ENCODE peak calls at places on chromosome 16, in ten cellular contexts. D, P, Y, Z, G, T, V, H, N and J are unnamed samples.

GRCh38 chr16:29816694-29817441 is 916 bp downstream of the PAGR1 start:
- DNase-seq in D (peak), P (peak), Y (peak), Z (peak), G (no peak), T (no peak), V (peak), H (peak), N (no peak), J (peak)

GRCh38 chr16:79845006-79845733 is 244.6 kb upstream of the MAF start:
- DNase-seq in D (no peak), P (peak), Y (no peak), Z (no peak), G (no peak), T (no peak), V (no peak), H (no peak), N (no peak), J (no peak)

GRCh38 chr16:56032072-56032471 is 156.9 kb upstream of the CES5A start:
- DNase-seq in D (no peak), P (no peak), Y (no peak), Z (no peak), G (no peak), T (no peak), V (no peak), H (no peak), N (no peak), J (no peak)

GRCh38 chr16:50532576-50532975 is 15.6 kb upstream of the NKD1 start:
- DNase-seq in D (no peak), P (no peak), Y (no peak), Z (no peak), G (peak), T (no peak), V (no peak), H (no peak), N (no peak), J (no peak)

GRCh38 chr16:89096042-89096717 is 2.5 kb downstream of the ACSF3 start:
- DNase-seq in D (no peak), P (peak), Y (no peak), Z (no peak), G (no peak), T (no peak), V (no peak), H (no peak), N (no peak), J (no peak)

GRCh38 chr16:24975428-24975889 is 39.7 kb downstream of the ARHGAP17 start:
- DNase-seq in D (no peak), P (peak), Y (no peak), Z (no peak), G (no peak), T (no peak), V (peak), H (peak), N (no peak), J (peak)

GRCh38 chr16:52191533-52192134 is 355.3 kb downstream of the TOX3 start:
- DNase-seq in D (peak), P (peak), Y (peak), Z (peak), G (peak), T (peak), V (peak), H (peak), N (no peak), J (peak)

GRCh38 chr16:73058616-73059409 is 10.9 kb upstream of the ZFHX3 start:
- DNase-seq in D (peak), P (peak), Y (peak), Z (peak), G (no peak), T (no peak), V (peak), H (peak), N (no peak), J (peak)

GRCh38 chr16:14215941-14216340 is 144.8 kb downstream of the MRTFB start:
- DNase-seq in D (no peak), P (no peak), Y (no peak), Z (no peak), G (no peak), T (no peak), V (no peak), H (no peak), N (no peak), J (no peak)

GRCh38 chr16:85436636-85437160 is 176.4 kb upstream of the GSE1 start:
- DNase-seq in D (no peak), P (no peak), Y (peak), Z (no peak), G (no peak), T (no peak), V (no peak), H (no peak), N (no peak), J (no peak)

GRCh38 chr16:20740007-20740883 is 1.4 kb downstream of the THUMPD1 start:
- DNase-seq in D (no peak), P (peak), Y (no peak), Z (no peak), G (no peak), T (no peak), V (peak), H (peak), N (no peak), J (peak)
- TF ChIP-seq CTCF in D (peak), P (peak), Y (no peak), Z (no peak), G (no peak), T (peak), V (peak), H (peak), N (no peak), J (peak)

DNA sequence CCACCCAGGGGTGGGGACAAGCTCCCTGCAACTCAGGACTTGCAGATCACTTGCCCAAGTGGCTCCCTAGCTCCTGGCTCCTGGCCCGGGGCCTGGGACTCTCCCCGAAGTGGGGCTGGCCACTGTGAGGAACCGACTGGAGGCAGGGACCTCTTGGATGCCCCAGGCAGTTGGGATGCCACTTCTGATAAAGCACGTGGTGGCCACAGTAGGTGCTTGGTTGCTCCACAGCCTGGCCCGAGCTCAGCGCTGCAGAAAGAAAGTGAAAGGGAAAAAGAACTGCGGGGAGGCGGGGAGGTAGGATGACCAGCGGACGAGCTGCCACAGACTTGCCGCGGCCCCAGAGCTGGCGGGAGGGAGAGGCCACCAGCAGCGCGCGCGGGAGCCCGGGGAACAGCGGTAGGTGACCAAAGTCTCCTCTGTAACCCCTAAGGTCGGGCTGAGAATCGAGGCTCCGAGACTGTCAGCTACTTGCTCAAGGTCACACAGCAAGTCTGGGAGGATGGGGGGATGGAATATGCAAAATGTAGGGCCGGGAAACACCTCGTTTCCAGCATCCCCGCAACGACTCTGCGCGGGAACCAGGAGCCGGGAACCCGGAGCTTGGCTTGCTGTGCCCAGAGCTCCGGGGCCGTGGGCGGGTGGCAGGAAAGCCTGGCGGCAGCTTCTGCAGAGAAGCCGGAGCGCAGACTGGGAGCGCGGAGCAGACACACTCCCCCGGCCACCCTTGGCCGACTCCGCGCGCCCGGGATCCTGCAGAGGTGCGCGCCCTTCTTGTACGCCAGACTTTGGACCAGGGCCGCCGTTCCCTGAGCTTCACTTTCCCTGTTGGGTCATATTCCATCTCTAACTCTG is 1.9 kb downstream of the CIITA start:
- DNase-seq in D (no peak), P (peak), Y (peak), Z (peak), G (peak), T (no peak), V (no peak), H (peak), N (no peak), J (no peak)
- H3K4me3 ChIP-seq in D (no peak), P (peak), Y (peak), Z (peak), G (peak), T (peak), V (peak), H (peak), N (peak), J (peak)

DNA sequence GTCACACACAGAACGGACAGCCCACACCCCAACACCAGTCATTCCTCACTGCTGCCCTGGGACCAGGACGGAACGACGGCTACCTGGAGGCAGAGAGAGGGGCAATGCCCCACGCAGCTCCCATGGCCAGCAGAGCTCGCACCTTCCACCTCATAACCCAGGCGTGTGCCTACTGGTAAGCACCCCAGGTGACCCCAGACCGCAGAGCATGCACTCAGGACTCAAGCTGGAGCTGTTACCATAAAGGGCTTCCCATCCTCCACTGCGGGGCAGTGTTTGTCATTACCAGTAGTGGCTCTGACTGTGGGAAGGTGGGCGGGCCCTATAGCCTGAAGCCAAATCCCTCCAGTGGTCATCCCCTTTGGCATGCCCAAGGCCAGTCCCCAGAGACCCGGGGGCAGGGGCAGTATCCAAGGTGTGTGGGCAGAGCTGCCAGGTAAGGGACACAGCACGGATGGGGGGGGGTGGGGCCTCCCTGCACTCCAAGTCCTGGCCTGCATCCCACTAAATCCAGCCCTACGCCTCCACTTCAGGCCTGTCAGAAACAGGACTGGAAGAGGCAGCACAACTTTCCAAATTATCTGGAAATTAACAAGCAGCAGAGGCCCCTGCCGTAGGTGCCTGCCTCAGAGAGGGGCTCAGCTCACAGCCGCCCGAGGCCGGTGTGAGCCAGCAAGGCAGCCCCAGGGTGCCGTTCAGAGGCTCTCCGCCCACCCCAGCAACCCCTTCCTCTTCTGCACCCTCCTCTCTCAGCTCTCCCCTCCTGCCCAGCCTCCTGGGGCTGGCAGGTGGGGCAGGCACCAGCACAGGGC is 4.8 kb upstream of the BCAR1 start:
- DNase-seq in D (no peak), P (no peak), Y (no peak), Z (peak), G (no peak), T (no peak), V (no peak), H (peak), N (no peak), J (no peak)
- TF ChIP-seq CTCF in D (no peak), P (no peak), Y (no peak), Z (no peak), G (no peak), T (no peak), V (no peak), H (no peak), N (no peak), J (no peak)

GRCh38 chr16:31476305-31477219 is 4.6 kb downstream of the TGFB1I1 start:
- DNase-seq in D (no peak), P (no peak), Y (no peak), Z (peak), G (no peak), T (no peak), V (no peak), H (no peak), N (no peak), J (no peak)

GRCh38 chr16:31475949-31476304 is 4.0 kb downstream of the TGFB1I1 start:
- DNase-seq in D (no peak), P (no peak), Y (no peak), Z (no peak), G (no peak), T (no peak), V (no peak), H (no peak), N (no peak), J (no peak)

GRCh38 chr16:31479752-31480151 is 3.2 kb upstream of the SLC5A2 start:
- DNase-seq in D (no peak), P (no peak), Y (no peak), Z (no peak), G (no peak), T (no peak), V (no peak), H (no peak), N (no peak), J (no peak)

GRCh38 chr16:31478956-31479355 is 4.0 kb upstream of the SLC5A2 start:
- DNase-seq in D (no peak), P (no peak), Y (no peak), Z (no peak), G (no peak), T (no peak), V (no peak), H (no peak), N (no peak), J (no peak)

DNA sequence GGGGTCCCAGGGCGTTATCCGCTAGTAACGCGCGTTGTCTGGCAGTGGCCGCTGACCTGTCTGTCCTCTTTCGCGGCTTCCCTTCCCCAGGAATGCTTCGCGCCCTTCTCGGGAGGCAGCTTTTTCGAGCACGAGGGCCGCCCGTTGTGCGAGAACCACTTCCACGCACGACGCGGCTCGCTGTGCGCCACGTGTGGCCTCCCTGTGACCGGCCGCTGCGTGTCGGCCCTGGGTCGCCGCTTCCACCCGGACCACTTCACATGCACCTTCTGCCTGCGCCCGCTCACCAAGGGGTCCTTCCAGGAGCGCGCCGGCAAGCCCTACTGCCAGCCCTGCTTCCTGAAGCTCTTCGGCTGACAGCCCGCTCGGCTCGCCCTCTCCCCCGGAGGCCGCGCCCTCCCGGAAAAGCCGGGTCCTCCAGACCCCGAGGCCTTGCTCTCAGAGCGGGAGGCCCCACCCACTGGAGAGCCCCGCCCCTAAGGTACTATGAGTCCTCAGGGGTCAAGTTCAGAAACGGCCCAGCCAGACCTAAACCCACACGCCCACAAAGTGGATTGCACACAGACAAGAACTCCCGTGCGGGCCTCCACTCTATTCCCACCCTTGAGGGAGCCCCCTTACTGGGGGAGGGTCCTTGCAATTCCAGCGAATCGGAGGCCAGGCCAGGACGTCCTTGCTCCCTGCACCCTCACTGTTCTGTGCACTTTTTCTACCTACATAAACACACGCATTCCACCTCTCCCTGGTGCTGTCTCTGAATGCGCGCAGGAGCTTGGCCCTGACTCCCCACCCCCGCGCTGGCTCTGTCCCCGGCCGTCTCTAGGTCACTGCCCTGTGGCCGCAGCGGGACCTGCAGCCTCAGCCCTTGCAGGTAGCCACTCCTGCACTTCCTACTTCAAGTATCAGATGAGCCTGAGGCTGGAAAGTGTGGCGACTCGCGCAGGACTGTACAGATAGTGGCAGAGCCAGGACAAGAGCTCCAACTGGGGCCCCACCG is 5.4 kb upstream of the SLC5A2 start:
- DNase-seq in D (no peak), P (no peak), Y (no peak), Z (peak), G (no peak), T (no peak), V (peak), H (no peak), N (no peak), J (no peak)
- H3K4me3 ChIP-seq in D (no peak), P (no peak), Y (no peak), Z (peak), G (peak), T (no peak), V (no peak), H (no peak), N (peak), J (no peak)